ENCODE peak calls at places on chromosomes 16 and 17, in seven cellular contexts. T, M, Z, L, J, K and E are unnamed samples.

GRCh38 chr17:18248300-18248731 is 10.2 kb downstream of the FLII start:
- DNase-seq in L (peak; percentile 62), J (peak; percentile 67), T (peak; percentile 81), Z (peak; percentile 73), M (peak; percentile 83), K (peak; percentile 83), E (no peak)

GRCh38 chr16:87831421-87832136 is 37.7 kb downstream of the SLC7A5 start:
- DNase-seq in L (no peak), J (no peak), K (peak; percentile 73), Z (no peak), T (no peak), M (no peak), E (no peak)

GRCh38 chr16:4316732-4317461 is 1.0 kb downstream of the GLIS2 start:
- DNase-seq in L (no peak), J (no peak), T (no peak), Z (no peak), M (no peak), K (peak; percentile 81), E (no peak)

GRCh38 chr17:55327225-55328088 is 62.7 kb downstream of the HLF start:
- DNase-seq in K (peak; percentile 58), J (no peak), M (no peak), Z (no peak), L (no peak), T (no peak), E (no peak)

GRCh38 chr16:53614346-53614745 is 89.3 kb downstream of the RPGRIP1L start:
- DNase-seq in M (no peak), J (no peak), T (no peak), L (no peak), K (no peak), Z (no peak), E (no peak)

GRCh38 chr16:10112021-10112420 is 70.2 kb downstream of the GRIN2A start:
- DNase-seq in T (no peak), K (no peak), M (no peak), L (no peak), J (no peak), Z (no peak), E (no peak)

GRCh38 chr16:17313085-17313611 is 157.6 kb downstream of the XYLT1 start:
- DNase-seq in J (no peak), K (no peak), L (no peak), Z (no peak), T (no peak), M (no peak), E (no peak)

GRCh38 chr17:58969156-58969555 is 137.5 kb downstream of the TRIM37 start:
- DNase-seq in L (no peak), M (peak; percentile 9), Z (no peak), J (no peak), K (no peak), T (no peak), E (no peak)

GRCh38 chr17:27407916-27408846 is 48.1 kb upstream of the KSR1 start:
- DNase-seq in K (peak; percentile 62), T (no peak), M (no peak), J (no peak), Z (no peak), L (no peak), E (peak; percentile 16)

GRCh38 chr17:48760411-48760810 is 31.9 kb upstream of the HOXB13 start:
- DNase-seq in T (no peak), M (no peak), L (no peak), K (no peak), J (no peak), Z (no peak), E (no peak)

GRCh38 chr17:76789235-76789788 is 51.4 kb downstream of the MFSD11 start:
- DNase-seq in K (no peak), J (no peak), T (no peak), L (no peak), Z (peak; percentile 16), M (no peak), E (no peak)

GRCh38 chr17:75457047-75457654 is 716 bp downstream of the TMEM94 start:
- DNase-seq in Z (peak; percentile 45), M (peak; percentile 82), J (no peak), L (peak; percentile 33), T (peak; percentile 21), K (peak; percentile 36), E (no peak)

GRCh38 chr16:24748242-24748641 is 18.8 kb downstream of the TNRC6A start:
- DNase-seq in K (peak; percentile 29), T (no peak), Z (no peak), J (no peak), L (peak; percentile 87), M (no peak), E (no peak)

GRCh38 chr17:60526726-60527125 is 684 bp upstream of the APPBP2 start:
- DNase-seq in K (no peak), L (no peak), T (no peak), Z (no peak), J (no peak), M (peak; percentile 19), E (no peak)

GRCh38 chr17:67035131-67036083 is 8.9 kb upstream of the CACNG1 start:
- DNase-seq in K (no peak), J (no peak), T (no peak), Z (no peak), M (no peak), L (no peak), E (no peak)

GRCh38 chr16:4410335-4411075 is 5.9 kb downstream of the CORO7 start:
- DNase-seq in M (no peak), K (no peak), J (no peak), L (no peak), Z (no peak), T (no peak), E (peak; percentile 78)

GRCh38 chr17:64236827-64237403 is 26.1 kb downstream of the TEX2 start:
- DNase-seq in M (peak; percentile 78), Z (no peak), K (peak; percentile 15), L (no peak), T (no peak), J (no peak), E (no peak)

GRCh38 chr17:15413101-15413750 is 54.2 kb downstream of the CDRT4 start:
- DNase-seq in M (no peak), L (no peak), K (no peak), J (no peak), T (no peak), Z (no peak), E (no peak)

GRCh38 chr16:83977056-83977815 is 9.2 kb downstream of the NECAB2 start:
- DNase-seq in L (peak; percentile 4), M (no peak), Z (no peak), J (no peak), T (no peak), K (no peak), E (no peak)

GRCh38 chr16:70430667-70431536 is 8.0 kb downstream of the ST3GAL2 start:
- DNase-seq in M (peak; percentile 78), K (no peak), T (peak; percentile 94), J (peak; percentile 57), L (no peak), Z (peak; percentile 29), E (no peak)

GRCh38 chr16:11198375-11198774 is 57.6 kb downstream of the SOCS1 start:
- DNase-seq in T (no peak), Z (no peak), J (no peak), L (no peak), K (no peak), M (no peak), E (no peak)

GRCh38 chr17:64994281-64994680 is 62.3 kb downstream of the GNA13 start:
- DNase-seq in M (no peak), K (no peak), L (no peak), J (no peak), T (no peak), Z (no peak), E (no peak)

GRCh38 chr17:10216213-10216982 is 18.0 kb upstream of the GAS7 start:
- DNase-seq in M (peak; percentile 39), J (no peak), L (no peak), K (no peak), Z (peak; percentile 44), T (no peak), E (no peak)

GRCh38 chr17:7856081-7856791 is 1.1 kb downstream of the NAA38 start:
- DNase-seq in J (no peak), K (no peak), T (peak; percentile 56), Z (peak; percentile 41), L (peak; percentile 44), M (no peak), E (no peak)

GRCh38 chr16:19392352-19392751 is 25.3 kb upstream of the TMC5 start:
- DNase-seq in M (no peak), K (no peak), J (no peak), T (no peak), L (no peak), Z (no peak), E (no peak)

DNA sequence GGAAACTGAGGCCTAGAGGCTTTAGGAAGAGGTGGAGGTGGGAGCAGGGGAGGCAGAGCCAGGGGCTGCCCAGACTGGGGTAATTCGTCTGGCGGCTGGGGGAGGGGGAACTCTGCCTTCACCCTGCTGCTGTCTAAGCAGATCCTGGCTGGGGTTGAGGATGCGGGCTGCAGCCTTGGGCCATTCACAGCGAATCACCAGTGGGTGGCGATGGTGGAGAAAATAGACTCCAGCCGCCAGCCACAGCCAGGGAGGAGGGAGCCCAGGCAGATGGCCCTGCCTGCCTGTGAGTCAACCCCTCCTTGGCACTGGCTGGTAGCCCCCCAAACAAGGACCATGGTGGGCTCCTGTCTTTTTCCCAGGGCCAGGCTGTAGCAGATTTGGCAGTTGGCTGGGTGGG is 41.7 kb upstream of the CDH5 start:
- DNase-seq in M (peak; percentile 72), T (peak; percentile 21), K (peak; percentile 48), J (no peak), L (no peak), Z (peak; percentile 44), E (no peak)
- TF ChIP-seq CTCF in M (peak; percentile 67), T (peak; percentile 60), K (peak; percentile 14), J (no peak), L (no peak), Z (peak; percentile 29), E (no peak)

GRCh38 chr16:30184430-30185140 is 1.2 kb downstream of the CORO1A start:
- DNase-seq in L (peak; percentile 17), T (peak; percentile 64), M (peak; percentile 6), J (peak; percentile 53), K (no peak), Z (no peak), E (no peak)
- TF ChIP-seq CTCF in L (no peak), T (no peak), M (no peak), J (no peak), K (no peak), Z (no peak), E (no peak)

GRCh38 chr16:81096715-81097208 is 567 bp upstream of the GCSH start:
- DNase-seq in T (no peak), J (no peak), L (no peak), Z (no peak), K (no peak), M (no peak), E (no peak)
- TF ChIP-seq CTCF in T (no peak), J (no peak), L (no peak), Z (no peak), K (no peak), M (no peak), E (no peak)

GRCh38 chr16:89358030-89359005 is 132.0 kb downstream of the ANKRD11 start:
- DNase-seq in T (no peak), Z (no peak), M (no peak), J (peak; percentile 48), K (no peak), L (no peak), E (no peak)

GRCh38 chr16:89357460-89357859 is 132.9 kb downstream of the ANKRD11 start:
- DNase-seq in T (no peak), K (no peak), Z (no peak), L (peak; percentile 78), M (peak; percentile 55), J (no peak), E (no peak)

GRCh38 chr16:89355686-89356085 is 134.7 kb downstream of the ANKRD11 start:
- DNase-seq in K (no peak), M (no peak), T (no peak), J (no peak), Z (no peak), L (no peak), E (no peak)

GRCh38 chr16:89355036-89355435 is 135.3 kb downstream of the ANKRD11 start:
- DNase-seq in K (no peak), Z (no peak), T (no peak), J (no peak), L (no peak), M (no peak), E (no peak)

GRCh38 chr16:89357055-89357454 is 133.3 kb downstream of the ANKRD11 start:
- DNase-seq in Z (no peak), T (no peak), M (peak; percentile 65), L (peak; percentile 63), J (no peak), K (no peak), E (no peak)
- TF ChIP-seq CTCF in Z (no peak), T (peak; percentile 35), M (peak; percentile 63), L (no peak), J (no peak), K (no peak), E (no peak)